ENCODE peak calls at places on chromosomes 7 and 10, in eight cellular contexts. T is MM.1S, O is IMR-90, U is neural progenitor cell, Z is adrenal gland, I is H9, M is pancreas, D is Calu3. H is an unnamed sample.

GRCh38 chr10:84715911-84716310 is 387.5 kb downstream of the CCSER2 start:
- DNase-seq in T (no peak), O (peak), U (peak), Z (peak), I (peak), M (no peak), D (peak), H (no peak)

GRCh38 chr7:45685619-45686240 is 111.6 kb downstream of the ADCY1 start:
- DNase-seq in T (no peak), O (no peak), U (no peak), Z (no peak), I (peak), M (no peak), D (no peak), H (no peak)

GRCh38 chr10:103698266-103698665 is 157.1 kb downstream of the SH3PXD2A start:
- DNase-seq in T (no peak), O (no peak), U (no peak), Z (no peak), I (no peak), M (no peak), D (no peak), H (no peak)

GRCh38 chr7:49670991-49671390 is 102.4 kb upstream of the VWC2 start:
- DNase-seq in T (no peak), O (no peak), U (no peak), Z (no peak), I (no peak), M (no peak), D (no peak), H (no peak)

GRCh38 chr7:120916538-120916937 is 34.0 kb upstream of the ING3 start:
- DNase-seq in T (no peak), O (no peak), U (no peak), Z (no peak), I (no peak), M (no peak), D (no peak), H (no peak)

GRCh38 chr7:2478800-2479199 is 2.6 kb upstream of the GRIFIN start:
- DNase-seq in T (no peak), O (no peak), U (no peak), Z (no peak), I (peak), M (no peak), D (no peak), H (no peak)

GRCh38 chr10:12793106-12793505 is 208.4 kb downstream of the CCDC3 start:
- DNase-seq in T (no peak), O (no peak), U (no peak), Z (no peak), I (no peak), M (no peak), D (no peak), H (no peak)

GRCh38 chr7:117682681-117683385 is 190.4 kb downstream of the CTTNBP2 start:
- DNase-seq in T (no peak), O (peak), U (no peak), Z (peak), I (no peak), M (no peak), D (no peak), H (peak)

GRCh38 chr7:136114966-136115762 is 138.0 kb upstream of the MTPN start:
- DNase-seq in T (peak), O (peak), U (peak), Z (peak), I (peak), M (peak), D (peak), H (peak)

DNA sequence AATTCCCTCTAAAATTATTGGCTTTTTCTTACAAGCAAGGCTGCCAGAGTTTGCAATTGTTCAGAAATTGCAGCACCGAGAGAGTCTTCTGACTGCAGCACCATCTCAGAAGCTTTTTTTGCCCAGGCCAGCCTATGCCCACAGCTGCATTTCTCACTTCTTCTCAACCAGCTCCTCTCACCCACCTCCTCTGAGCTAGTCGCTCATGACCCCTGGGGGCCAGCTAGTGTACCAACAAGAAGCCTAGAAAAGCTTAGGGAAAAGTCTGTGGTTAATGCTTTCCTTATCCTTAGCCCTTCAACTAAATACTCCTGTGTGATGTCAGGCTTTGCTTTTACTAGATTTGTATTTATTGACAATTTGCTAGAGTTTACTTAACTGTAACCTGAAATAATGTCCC is 264.9 kb downstream of the HTR7 start:
- DNase-seq in T (peak), O (peak), U (peak), Z (peak), I (peak), M (no peak), D (peak), H (peak)
- TF ChIP-seq CTCF in T (peak), O (peak), U (peak), Z (peak), I (peak), M (no peak), D (no peak), H (peak)

GRCh38 chr10:117710181-117710798 is 167.7 kb downstream of the EMX2 start:
- DNase-seq in T (no peak), O (no peak), U (no peak), Z (no peak), I (peak), M (no peak), D (no peak), H (no peak)
- TF ChIP-seq CTCF in T (no peak), O (no peak), U (peak), Z (no peak), I (peak), M (no peak), D (no peak), H (no peak)

GRCh38 chr7:4132221-4132620 is 549.9 kb upstream of the FOXK1 start:
- DNase-seq in T (no peak), O (no peak), U (no peak), Z (no peak), I (no peak), M (no peak), D (no peak), H (no peak)
- TF ChIP-seq CTCF in T (no peak), O (no peak), U (no peak), Z (no peak), I (no peak), M (no peak), D (no peak), H (no peak)

GRCh38 chr7:28986028-28986427 is 27.9 kb upstream of the TRIL start:
- DNase-seq in T (no peak), O (no peak), U (no peak), Z (no peak), I (no peak), M (no peak), D (peak), H (no peak)

GRCh38 chr7:28986723-28987122 is 28.6 kb upstream of the TRIL start:
- DNase-seq in T (no peak), O (peak), U (no peak), Z (no peak), I (no peak), M (no peak), D (no peak), H (peak)

GRCh38 chr7:28984219-28984618 is 26.1 kb upstream of the TRIL start:
- DNase-seq in T (no peak), O (no peak), U (no peak), Z (no peak), I (no peak), M (no peak), D (no peak), H (no peak)

GRCh38 chr7:28983396-28984190 is 25.5 kb upstream of the TRIL start:
- DNase-seq in T (no peak), O (no peak), U (no peak), Z (no peak), I (no peak), M (no peak), D (no peak), H (no peak)

DNA sequence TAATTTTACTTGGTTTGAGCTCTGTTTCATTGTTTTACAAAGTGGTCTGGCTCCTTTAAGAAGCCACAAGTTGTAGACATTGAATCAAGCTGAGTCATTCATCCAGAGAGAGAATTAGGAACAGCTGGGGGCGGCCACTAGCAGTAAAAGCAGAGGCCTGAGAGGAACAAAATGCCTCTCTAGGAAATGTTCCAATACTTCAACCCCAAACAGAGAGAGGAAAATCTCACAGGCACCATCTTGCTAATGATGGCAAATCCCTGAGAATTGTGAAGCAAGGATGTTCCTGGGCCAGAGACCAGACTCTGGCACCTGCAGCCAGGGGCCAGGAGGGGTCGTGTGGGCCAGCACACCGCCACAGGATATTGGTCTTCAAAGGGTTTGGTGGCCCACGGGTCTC is 26.5 kb upstream of the TRIL start:
- DNase-seq in T (no peak), O (peak), U (peak), Z (peak), I (peak), M (no peak), D (peak), H (peak)
- TF ChIP-seq CTCF in T (no peak), O (no peak), U (peak), Z (no peak), I (peak), M (no peak), D (peak), H (no peak)

DNA sequence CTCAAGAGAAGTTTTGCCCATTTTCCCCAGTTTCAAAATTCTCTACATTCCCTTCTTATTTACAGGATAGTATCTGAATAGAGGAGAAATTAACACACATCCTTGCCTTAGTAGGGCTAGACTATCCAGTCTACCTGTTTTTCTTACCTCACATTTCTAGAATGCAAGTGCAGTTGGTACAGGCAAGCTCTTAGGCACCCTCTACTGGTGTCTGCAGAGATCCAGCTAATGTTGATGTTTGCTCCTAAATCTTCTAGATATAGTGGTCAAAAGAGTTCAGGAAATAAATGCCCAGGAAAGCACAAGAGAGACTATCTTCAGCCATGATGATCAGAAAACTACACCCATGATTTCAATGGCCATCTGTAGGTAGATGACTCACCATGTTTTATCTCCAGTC is 205.3 kb downstream of the HTR7 start:
- DNase-seq in T (no peak), O (peak), U (peak), Z (no peak), I (no peak), M (no peak), D (no peak), H (peak)
- TF ChIP-seq CTCF in T (peak), O (peak), U (peak), Z (peak), I (peak), M (no peak), D (no peak), H (peak)

DNA sequence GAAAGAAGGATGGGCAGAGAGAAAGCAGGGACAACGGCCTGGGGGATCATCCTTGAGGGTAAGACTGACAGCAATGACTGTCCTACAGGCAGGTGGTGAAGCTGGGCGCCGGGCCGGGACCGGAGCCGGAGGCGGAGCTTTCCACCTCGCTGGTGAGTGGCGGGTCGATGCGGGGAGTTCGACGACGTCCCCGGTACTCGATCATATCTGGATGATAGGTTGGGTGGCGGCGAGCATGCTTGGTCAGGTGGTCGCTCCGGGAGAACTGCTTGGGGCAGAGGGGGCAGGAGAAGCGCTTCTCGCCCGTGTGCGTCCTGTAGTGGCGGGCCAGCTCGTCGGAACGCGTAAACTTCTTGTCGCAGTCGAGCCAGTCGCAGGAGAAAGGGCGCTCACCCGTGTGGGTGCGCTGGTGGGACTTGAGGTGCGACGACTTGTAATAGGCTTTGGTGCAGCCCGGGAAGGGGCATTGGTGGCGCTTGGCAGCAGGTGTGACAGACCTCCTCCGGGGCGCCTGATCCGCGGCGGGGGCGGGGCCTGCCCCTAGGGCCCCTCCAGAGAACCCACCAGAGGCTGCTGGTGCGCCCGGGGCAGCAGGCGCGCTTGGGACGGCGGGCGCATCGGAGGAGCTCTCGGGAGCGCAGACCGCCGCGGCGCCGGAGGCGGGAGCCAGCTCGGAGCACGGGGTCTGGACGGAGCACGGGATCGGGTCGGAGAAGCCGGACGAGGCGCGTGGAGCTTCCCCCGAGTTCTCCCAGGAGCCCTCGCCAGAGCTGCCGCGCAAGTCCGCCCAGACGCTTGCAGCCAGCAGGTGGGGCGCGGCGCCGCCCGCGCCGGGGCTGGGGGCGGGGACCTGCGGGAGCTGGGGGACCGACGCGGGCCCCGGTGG is 784 bp downstream of the KLF14 start:
- DNase-seq in T (peak), O (peak), U (peak), Z (peak), I (peak), M (peak), D (peak), H (peak)
- TF ChIP-seq CTCF in T (peak), O (no peak), U (peak), Z (peak), I (peak), M (no peak), D (no peak), H (no peak)

H was measured in fibroblast of villous mesenchyme.